ENCODE peak calls at places on chromosomes 13 and 19, in four cellular contexts. V is GM19239; M is activated CD8-positive, alpha-beta T cell treated with anti-CD3 and anti-CD28 coated beads for 36 hours; N is neuronal stem cell. B is an unnamed sample.
A peak's percentile ranks its signal among the peaks of the same experiment; 100 is the strongest.

GRCh38 chr19:36136975-36137686 is 2.7 kb upstream of the CAPNS1 start:
- DNase-seq in V (no peak), M (no peak), N (no peak), B (no peak)

GRCh38 chr13:80151016-80151415 is 189.9 kb downstream of the SPRY2 start:
- DNase-seq in V (no peak), M (no peak), N (no peak), B (no peak)

GRCh38 chr19:44499559-44499958 is 763 bp downstream of the ZNF180 start:
- DNase-seq in V (no peak), M (no peak), N (no peak), B (no peak)

GRCh38 chr13:97274782-97275252 is 52.7 kb downstream of the MBNL2 start:
- DNase-seq in V (no peak), M (no peak), N (no peak), B (no peak)

GRCh38 chr19:20471441-20471840 is 94.1 kb downstream of the ZNF737 start:
- DNase-seq in V (no peak), M (no peak), N (no peak), B (no peak)

GRCh38 chr19:33814181-33815165 is 17.8 kb downstream of the KCTD15 start:
- DNase-seq in V (no peak), M (no peak), N (no peak), B (no peak)

GRCh38 chr13:77422724-77423123 is 95.8 kb upstream of the MYCBP2 start:
- DNase-seq in V (no peak), M (no peak), N (no peak), B (no peak)

GRCh38 chr19:2461751-2462634 is 5.2 kb upstream of the LMNB2 start:
- DNase-seq in V (peak; percentile 90), M (peak; percentile 80), N (peak; percentile 56), B (no peak)

GRCh38 chr19:48255376-48256303 is at the start of gene CARD8:
- DNase-seq in V (no peak), M (peak; percentile 89), N (peak; percentile 58), B (peak; percentile 54)

GRCh38 chr13:46176756-46177155 is 5.2 kb downstream of the LCP1 start:
- DNase-seq in V (no peak), M (no peak), N (no peak), B (no peak)

GRCh38 chr19:31277516-31277915 is 71.7 kb downstream of the TSHZ3 start:
- DNase-seq in V (no peak), M (no peak), N (no peak), B (no peak)

GRCh38 chr19:48121909-48122371 is 11.3 kb upstream of the PLA2G4C start:
- DNase-seq in V (peak; percentile 36), M (peak; percentile 21), N (no peak), B (no peak)

B was measured in central memory CD8-positive, alpha-beta T cell.